ENCODE peak calls at places on chromosome 17, in ten cellular contexts. T is posterior cingulate gyrus; J is AG10803; I is AG09309; E is LHCN-M2; X is HT1080; A is H1; S is stomach; K is NCI-H1105 treated with DMSO at 0.1 percent for 48 hours; L is stimulated activated CD4-positive, alpha-beta T cell treated with anti-CD3 and anti-CD28 coated beads, Interleukin-1b, Interleukin-23, amount 100 ng/mL, for 1 hour. Y is an unnamed sample.

GRCh38 chr17:73396429-73397277 is 84.9 kb upstream of the CDC42EP4 start:
- DNase-seq in L (no peak), E (peak), I (no peak), S (no peak), K (no peak), A (no peak), J (no peak), T (no peak), X (no peak), Y (no peak)

GRCh38 chr17:34827008-34827407 is 134.3 kb downstream of the CCT6B start:
- DNase-seq in A (no peak), E (no peak), T (no peak), K (no peak), L (no peak), J (no peak), X (no peak), I (no peak), S (no peak), Y (no peak)

GRCh38 chr17:19372866-19373505 is 5.3 kb upstream of the MAPK7 start:
- DNase-seq in X (no peak), T (no peak), K (no peak), J (no peak), S (no peak), E (no peak), L (no peak), I (no peak), A (no peak), Y (no peak)

GRCh38 chr17:7263071-7263800 is 958 bp upstream of the CLDN7 start:
- DNase-seq in T (no peak), S (no peak), A (peak), E (no peak), I (no peak), L (no peak), X (no peak), J (no peak), K (peak), Y (no peak)

GRCh38 chr17:40560592-40561293 is 4.5 kb downstream of the CCR7 start:
- DNase-seq in S (peak), I (no peak), E (no peak), K (no peak), X (peak), J (peak), T (no peak), L (no peak), A (no peak), Y (no peak)

GRCh38 chr17:21170829-21171228 is 43.1 kb downstream of the TMEM11 start:
- DNase-seq in S (no peak), I (no peak), K (no peak), L (no peak), A (no peak), J (peak), X (no peak), T (no peak), E (no peak), Y (no peak)

GRCh38 chr17:76365256-76365903 is 11.7 kb upstream of the PRPSAP1 start:
- DNase-seq in T (no peak), K (no peak), A (peak), S (no peak), E (no peak), X (no peak), J (peak), I (no peak), L (no peak), Y (no peak)

GRCh38 chr17:28599311-28600184 is 723 bp upstream of the SPAG5 start:
- DNase-seq in E (peak), X (peak), A (peak), I (peak), K (peak), T (peak), L (peak), S (peak), J (peak), Y (no peak)

GRCh38 chr17:74427048-74427762 is 4.7 kb upstream of the GPRC5C start:
- DNase-seq in I (no peak), L (no peak), E (no peak), S (peak), J (no peak), A (no peak), K (no peak), X (no peak), T (no peak), Y (no peak)

GRCh38 chr17:28912281-28912937 is 9.5 kb upstream of the DHRS13 start:
- DNase-seq in S (no peak), J (no peak), I (no peak), E (no peak), A (peak), X (no peak), K (no peak), T (no peak), L (no peak), Y (no peak)

GRCh38 chr17:42881768-42882565 is 18.6 kb upstream of the G6PC1 start:
- DNase-seq in A (no peak), J (no peak), T (no peak), I (no peak), X (no peak), K (no peak), E (no peak), S (no peak), L (no peak), Y (no peak)

GRCh38 chr17:42519546-42520444 is 16.2 kb upstream of the NAGLU start:
- DNase-seq in S (peak), X (peak), T (peak), K (no peak), J (peak), E (peak), L (no peak), A (peak), I (peak), Y (no peak)

GRCh38 chr17:29586676-29587469 is 2.6 kb downstream of the GIT1 start:
- DNase-seq in X (peak), J (no peak), K (no peak), E (no peak), T (no peak), L (no peak), S (no peak), A (no peak), I (no peak), Y (no peak)

GRCh38 chr17:19287651-19288050 is 50.5 kb downstream of the EPN2 start:
- DNase-seq in J (no peak), T (no peak), A (no peak), K (no peak), S (no peak), E (no peak), X (no peak), L (no peak), I (no peak), Y (no peak)

GRCh38 chr17:63181856-63182255 is 215.8 kb downstream of the TANC2 start:
- DNase-seq in X (no peak), E (no peak), A (no peak), K (no peak), S (no peak), J (no peak), T (peak), I (no peak), L (no peak), Y (no peak)

GRCh38 chr17:50961282-50962220 is 95.4 kb upstream of the TOB1 start:
- DNase-seq in A (no peak), X (no peak), L (no peak), K (no peak), S (no peak), E (no peak), T (no peak), I (no peak), J (no peak), Y (no peak)

GRCh38 chr17:72205357-72205756 is 84.5 kb downstream of the SOX9 start:
- DNase-seq in S (no peak), X (no peak), A (no peak), T (peak), K (no peak), J (no peak), I (no peak), E (peak), L (no peak), Y (no peak)

GRCh38 chr17:16255481-16255901 is 38.5 kb downstream of the PIGL start:
- DNase-seq in X (no peak), T (peak), S (peak), A (no peak), I (peak), E (no peak), J (peak), L (no peak), K (no peak), Y (no peak)